ENCODE peak calls at places on chromosomes 1 and 21, in five cellular contexts. B is heart right ventricle, N is A673, W is adrenal gland, M is upper lobe of right lung. R is an unnamed sample.

GRCh38 chr1:247448107-247448778 is 9.7 kb downstream of the OR2B11 start:
- DNase-seq in B (peak; percentile 71), N (peak; percentile 71), W (peak; percentile 57), M (peak; percentile 86), R (no peak)

GRCh38 chr1:11708554-11709350 is 17.2 kb downstream of the DRAXIN start:
- DNase-seq in B (no peak), N (no peak), W (no peak), M (no peak), R (no peak)

GRCh38 chr1:67555487-67556296 is 125.5 kb upstream of the SERBP1 start:
- DNase-seq in B (no peak), N (no peak), W (no peak), M (no peak), R (no peak)

GRCh38 chr1:75503221-75503974 is 107.5 kb downstream of the SLC44A5 start:
- DNase-seq in B (no peak), N (no peak), W (no peak), M (no peak), R (no peak)

GRCh38 chr1:100671604-100672003 is 47.9 kb upstream of the VCAM1 start:
- DNase-seq in B (no peak), N (no peak), W (no peak), M (no peak), R (no peak)

GRCh38 chr1:21620461-21620860 is 48.7 kb downstream of the RAP1GAP start:
- DNase-seq in B (peak; percentile 39), N (peak; percentile 45), W (peak; percentile 54), M (no peak), R (no peak)

GRCh38 chr21:42716074-42716473 is 62.7 kb downstream of the PDE9A start:
- DNase-seq in B (no peak), N (no peak), W (no peak), M (no peak), R (no peak)

GRCh38 chr21:38984568-38984967 is 178.8 kb downstream of the ETS2 start:
- DNase-seq in B (no peak), N (no peak), W (no peak), M (no peak), R (no peak)

GRCh38 chr21:41808846-41809245 is 42.0 kb upstream of the RIPK4 start:
- DNase-seq in B (no peak), N (no peak), W (no peak), M (no peak), R (no peak)

GRCh38 chr1:53765656-53766055 is 26.7 kb upstream of the GLIS1 start:
- DNase-seq in B (no peak), N (peak; percentile 23), W (no peak), M (no peak), R (no peak)

GRCh38 chr1:112522621-112523020 is 13.9 kb downstream of the WNT2B start:
- DNase-seq in B (no peak), N (no peak), W (no peak), M (no peak), R (no peak)

GRCh38 chr1:235270625-235271024 is 57.4 kb downstream of the ARID4B start:
- DNase-seq in B (no peak), N (peak; percentile 65), W (no peak), M (no peak), R (no peak)

GRCh38 chr1:181087400-181087901 is 1.0 kb upstream of the IER5 start:
- DNase-seq in B (no peak), N (no peak), W (no peak), M (no peak), R (no peak)

GRCh38 chr1:208101661-208102431 is 142.3 kb downstream of the PLXNA2 start:
- DNase-seq in B (peak; percentile 39), N (no peak), W (peak; percentile 34), M (no peak), R (no peak)

GRCh38 chr21:40466893-40467483 is 380.0 kb downstream of the DSCAM start:
- DNase-seq in B (no peak), N (no peak), W (no peak), M (no peak), R (no peak)

GRCh38 chr1:79128726-79129125 is 122.2 kb upstream of the ADGRL4 start:
- DNase-seq in B (no peak), N (peak; percentile 36), W (no peak), M (no peak), R (no peak)

GRCh38 chr21:42461185-42461520 is 34.9 kb downstream of the RSPH1 start:
- DNase-seq in B (no peak), N (no peak), W (no peak), M (no peak), R (no peak)

GRCh38 chr1:162562452-162562828 is 918 bp downstream of the UAP1 start:
- DNase-seq in B (no peak), N (peak; percentile 64), W (peak; percentile 22), M (no peak), R (no peak)

GRCh38 chr1:47262787-47263413 is 30.9 kb upstream of the TAL1 start:
- DNase-seq in B (no peak), N (peak; percentile 59), W (peak; percentile 32), M (no peak), R (no peak)

GRCh38 chr1:8858888-8859706 is 19.4 kb downstream of the ENO1 start:
- DNase-seq in B (no peak), N (peak; percentile 80), W (peak; percentile 52), M (no peak), R (peak; percentile 68)

GRCh38 chr21:31429500-31429899 is 85.4 kb upstream of the TIAM1 start:
- DNase-seq in B (no peak), N (no peak), W (no peak), M (no peak), R (no peak)

GRCh38 chr1:25861316-25862286 is 2.3 kb upstream of the AUNIP start:
- DNase-seq in B (no peak), N (no peak), W (no peak), M (no peak), R (no peak)

DNA sequence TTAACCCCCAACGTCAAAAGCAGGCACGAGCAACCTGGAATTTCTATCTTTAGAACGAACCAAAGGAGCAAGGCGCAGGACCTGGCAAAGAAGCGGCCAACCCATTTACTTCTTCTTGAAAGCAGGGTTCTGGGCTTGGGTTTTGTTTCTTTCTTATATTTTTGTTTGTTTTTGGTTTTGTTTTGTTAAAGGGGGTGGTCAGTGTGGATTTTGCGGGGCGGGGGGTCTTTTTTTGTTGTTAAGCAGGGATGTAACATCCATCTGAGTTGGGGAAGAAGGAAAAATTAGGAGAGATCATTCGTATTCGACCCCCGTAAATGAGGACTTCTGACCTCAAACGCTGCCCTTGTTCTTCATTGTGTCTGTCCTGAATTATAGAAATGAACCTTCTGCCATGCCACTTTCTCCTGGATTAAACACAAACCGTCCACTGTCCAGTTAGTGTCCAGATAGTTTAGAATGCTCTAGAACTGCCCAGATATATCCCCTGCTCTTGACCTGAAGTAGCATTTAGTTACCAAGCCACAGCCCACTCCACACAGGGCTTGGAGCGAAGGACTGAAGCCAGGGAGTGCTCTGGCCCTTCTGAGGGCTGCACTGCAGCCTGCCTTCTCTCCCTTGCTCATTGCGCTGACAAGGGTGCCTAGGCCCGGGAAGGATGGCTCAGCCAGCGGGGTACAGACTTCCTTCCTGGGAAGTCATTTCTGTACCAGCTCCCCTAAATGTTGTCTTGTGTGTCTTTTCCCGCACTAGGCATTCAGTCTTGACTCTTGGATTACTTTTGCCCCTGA is 935 bp upstream of the APP start:
- DNase-seq in B (no peak), N (no peak), W (no peak), M (no peak), R (no peak)
- H3K27ac ChIP-seq in B (peak overlapping the region; percentile 94), N (peak overlapping the region; percentile 90), W (no peak overlapping the region), M (no peak overlapping the region), R (peak overlapping the region; percentile 93)

GRCh38 chr1:20290624-20291597 is at the start of gene VWA5B1:
- DNase-seq in B (no peak), N (peak; percentile 37), W (no peak), M (no peak), R (no peak)

GRCh38 chr1:20291621-20292020 is 946 bp downstream of the VWA5B1 start:
- DNase-seq in B (no peak), N (no peak), W (no peak), M (no peak), R (no peak)
- H3K27me3 ChIP-seq in B (peaks cover 43% of the 10 kb centered on the region), N (peaks cover 59% of the 10 kb centered on the region), W (peaks cover 20% of the 10 kb centered on the region), M (peaks cover 42% of the 10 kb centered on the region), R (peaks cover 3% of the 10 kb centered on the region)

DNA sequence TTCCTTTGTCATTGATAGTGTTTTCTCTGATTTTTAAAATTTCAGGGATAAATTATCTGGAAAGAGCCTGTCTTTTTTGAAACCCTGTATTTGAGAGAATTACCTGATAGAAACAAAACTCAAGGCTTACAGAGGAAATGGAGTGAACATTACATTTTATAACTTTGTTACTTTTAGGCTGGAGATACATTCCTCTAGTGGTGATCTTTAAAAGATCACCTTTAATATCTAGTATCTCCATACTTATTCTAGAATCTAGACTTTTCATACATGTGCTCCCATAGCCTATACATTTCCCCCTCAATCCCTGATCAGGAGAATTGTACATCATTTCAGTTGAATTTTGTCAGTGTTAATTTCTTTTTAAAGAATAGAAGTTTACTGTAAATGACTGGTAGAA is 33.6 kb downstream of the RASAL2 start:
- DNase-seq in B (no peak), N (no peak), W (no peak), M (no peak), R (no peak)
- H3K4me3 ChIP-seq in B (no peak overlapping the region), N (no peak overlapping the region), W (no peak overlapping the region), M (no peak overlapping the region), R (no peak overlapping the region)

GRCh38 chr1:42933610-42934009 is 25.1 kb downstream of the SLC2A1 start:
- DNase-seq in B (no peak), N (no peak), W (no peak), M (peak; percentile 27), R (no peak)

GRCh38 chr1:42934111-42934510 is 24.6 kb downstream of the SLC2A1 start:
- DNase-seq in B (no peak), N (no peak), W (no peak), M (peak; percentile 65), R (no peak)

GRCh38 chr1:42935313-42935624 is 23.4 kb downstream of the SLC2A1 start:
- DNase-seq in B (no peak), N (no peak), W (no peak), M (peak; percentile 69), R (no peak)

GRCh38 chr1:42935971-42936308 is 22.7 kb downstream of the SLC2A1 start:
- DNase-seq in B (no peak), N (no peak), W (no peak), M (peak; percentile 33), R (no peak)

GRCh38 chr1:42934541-42935312 is 23.9 kb downstream of the SLC2A1 start:
- DNase-seq in B (no peak), N (no peak), W (no peak), M (peak; percentile 42), R (no peak)
- H3K27ac ChIP-seq in B (no peak overlapping the region), N (no peak overlapping the region), W (no peak overlapping the region), M (no peak overlapping the region), R (no peak overlapping the region)